ENCODE peak calls at places on chromosomes 16 and 17, in ten cellular contexts. One of them, this sample, is unnamed. For H3K4me1, the result is how much of the 10 kb centered on the place peaks cover.

GRCh38 chr17:81354944-81355327 is 40.3 kb upstream of the BAHCC1 start:
- DNase-seq in A549: no peak
- DNase-seq in cardiac muscle cell: no peak
- DNase-seq in H1: no peak
- DNase-seq in CD8-positive, alpha-beta T cell: no peak
- DNase-seq in fibroblast of lung: no peak
- DNase-seq in H9: no peak
- DNase-seq in prostate gland: no peak
- DNase-seq in ascending aorta: no peak
- DNase-seq in IMR-90: no peak
- DNase-seq in this sample: no peak

GRCh38 chr17:31408586-31408985 is 17.1 kb downstream of the RAB11FIP4 start:
- DNase-seq in A549: no peak
- DNase-seq in cardiac muscle cell: no peak
- DNase-seq in H1: no peak
- DNase-seq in CD8-positive, alpha-beta T cell: no peak
- DNase-seq in fibroblast of lung: no peak
- DNase-seq in H9: no peak
- DNase-seq in prostate gland: no peak
- DNase-seq in ascending aorta: no peak
- DNase-seq in IMR-90: no peak
- DNase-seq in this sample: no peak

GRCh38 chr16:84040823-84041391 is 1.7 kb downstream of the SLC38A8 start:
- DNase-seq in A549: no peak
- DNase-seq in cardiac muscle cell: peak
- DNase-seq in H1: no peak
- DNase-seq in CD8-positive, alpha-beta T cell: no peak
- DNase-seq in fibroblast of lung: peak
- DNase-seq in H9: no peak
- DNase-seq in prostate gland: no peak
- DNase-seq in ascending aorta: no peak
- DNase-seq in IMR-90: peak
- DNase-seq in this sample: peak

GRCh38 chr16:4016648-4017047 is 99.6 kb downstream of the ADCY9 start:
- DNase-seq in A549: no peak
- DNase-seq in cardiac muscle cell: peak
- DNase-seq in H1: no peak
- DNase-seq in CD8-positive, alpha-beta T cell: no peak
- DNase-seq in fibroblast of lung: peak
- DNase-seq in H9: no peak
- DNase-seq in prostate gland: no peak
- DNase-seq in ascending aorta: no peak
- DNase-seq in IMR-90: peak
- DNase-seq in this sample: no peak

GRCh38 chr16:26599786-26600107 is 467.0 kb upstream of the C16orf82 start:
- DNase-seq in A549: no peak
- DNase-seq in cardiac muscle cell: no peak
- DNase-seq in H1: no peak
- DNase-seq in CD8-positive, alpha-beta T cell: no peak
- DNase-seq in fibroblast of lung: no peak
- DNase-seq in H9: no peak
- DNase-seq in prostate gland: no peak
- DNase-seq in ascending aorta: no peak
- DNase-seq in IMR-90: no peak
- DNase-seq in this sample: no peak

GRCh38 chr17:48162946-48163506 is 55.5 kb downstream of the SNX11 start:
- DNase-seq in A549: peak
- DNase-seq in cardiac muscle cell: peak
- DNase-seq in H1: no peak
- DNase-seq in CD8-positive, alpha-beta T cell: no peak
- DNase-seq in fibroblast of lung: no peak
- DNase-seq in H9: no peak
- DNase-seq in prostate gland: no peak
- DNase-seq in ascending aorta: no peak
- DNase-seq in IMR-90: no peak
- DNase-seq in this sample: no peak

GRCh38 chr17:15966879-15967248 is 21.9 kb downstream of the ADORA2B start:
- DNase-seq in A549: no peak
- DNase-seq in cardiac muscle cell: no peak
- DNase-seq in H1: no peak
- DNase-seq in CD8-positive, alpha-beta T cell: no peak
- DNase-seq in fibroblast of lung: no peak
- DNase-seq in H9: peak
- DNase-seq in prostate gland: no peak
- DNase-seq in ascending aorta: no peak
- DNase-seq in IMR-90: no peak
- DNase-seq in this sample: no peak

GRCh38 chr16:67993207-67994036 is 5.9 kb downstream of the DPEP2 start:
- DNase-seq in A549: peak
- DNase-seq in cardiac muscle cell: peak
- DNase-seq in H1: no peak
- DNase-seq in CD8-positive, alpha-beta T cell: peak
- DNase-seq in fibroblast of lung: peak
- DNase-seq in H9: peak
- DNase-seq in prostate gland: peak
- DNase-seq in ascending aorta: peak
- DNase-seq in IMR-90: peak
- DNase-seq in this sample: peak

GRCh38 chr16:17476414-17477259 is 5.9 kb upstream of the XYLT1 start:
- DNase-seq in A549: peak
- DNase-seq in cardiac muscle cell: peak
- DNase-seq in H1: peak
- DNase-seq in CD8-positive, alpha-beta T cell: peak
- DNase-seq in fibroblast of lung: peak
- DNase-seq in H9: peak
- DNase-seq in prostate gland: peak
- DNase-seq in ascending aorta: no peak
- DNase-seq in IMR-90: peak
- DNase-seq in this sample: peak

GRCh38 chr16:86701286-86701975 is 123.1 kb downstream of the FOXL1 start:
- DNase-seq in A549: no peak
- DNase-seq in cardiac muscle cell: no peak
- DNase-seq in H1: no peak
- DNase-seq in CD8-positive, alpha-beta T cell: no peak
- DNase-seq in fibroblast of lung: no peak
- DNase-seq in H9: no peak
- DNase-seq in prostate gland: no peak
- DNase-seq in ascending aorta: peak
- DNase-seq in IMR-90: no peak
- DNase-seq in this sample: no peak

GRCh38 chr16:1942810-1943726 is at the start of gene MSRB1:
- DNase-seq in A549: peak
- DNase-seq in cardiac muscle cell: peak
- DNase-seq in H1: peak
- DNase-seq in CD8-positive, alpha-beta T cell: peak
- DNase-seq in fibroblast of lung: peak
- DNase-seq in H9: peak
- DNase-seq in prostate gland: peak
- DNase-seq in ascending aorta: peak
- DNase-seq in IMR-90: peak
- DNase-seq in this sample: peak

GRCh38 chr17:64377769-64378282 is 12.8 kb downstream of the PECAM1 start:
- DNase-seq in A549: no peak
- DNase-seq in cardiac muscle cell: peak
- DNase-seq in H1: no peak
- DNase-seq in CD8-positive, alpha-beta T cell: no peak
- DNase-seq in fibroblast of lung: peak
- DNase-seq in H9: no peak
- DNase-seq in prostate gland: no peak
- DNase-seq in ascending aorta: no peak
- DNase-seq in IMR-90: peak
- DNase-seq in this sample: peak

GRCh38 chr17:82640046-82640445 is 8.2 kb downstream of the WDR45B start:
- DNase-seq in A549: no peak
- DNase-seq in cardiac muscle cell: no peak
- DNase-seq in H1: no peak
- DNase-seq in CD8-positive, alpha-beta T cell: no peak
- DNase-seq in fibroblast of lung: no peak
- DNase-seq in H9: no peak
- DNase-seq in prostate gland: no peak
- DNase-seq in ascending aorta: no peak
- DNase-seq in IMR-90: no peak
- DNase-seq in this sample: no peak

GRCh38 chr16:5187402-5187952 is 89.9 kb upstream of the EEF2KMT start:
- DNase-seq in A549: no peak
- DNase-seq in cardiac muscle cell: no peak
- DNase-seq in H1: no peak
- DNase-seq in CD8-positive, alpha-beta T cell: no peak
- DNase-seq in fibroblast of lung: no peak
- DNase-seq in H9: no peak
- DNase-seq in prostate gland: no peak
- DNase-seq in ascending aorta: no peak
- DNase-seq in IMR-90: no peak
- DNase-seq in this sample: no peak

DNA sequence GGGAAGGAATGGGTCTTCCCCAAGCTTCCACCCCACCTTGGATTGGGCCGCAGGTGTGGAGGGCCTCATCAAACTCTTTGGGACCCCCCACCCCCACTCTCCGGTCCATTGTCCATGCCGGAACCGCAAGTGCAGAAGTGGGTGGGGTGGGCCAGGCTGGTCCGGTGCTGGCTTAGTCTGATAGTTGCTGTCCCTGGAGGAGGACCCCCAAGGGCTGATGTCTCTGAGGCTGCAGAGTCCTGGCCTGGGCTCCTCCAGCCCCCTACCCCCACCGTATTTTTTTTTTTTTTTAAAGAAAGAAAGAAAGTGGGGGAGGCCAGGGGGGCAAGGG is 7.1 kb upstream of the ATXN7L3 start:
- DNase-seq in A549: no peak
- DNase-seq in cardiac muscle cell: no peak
- DNase-seq in H1: no peak
- DNase-seq in CD8-positive, alpha-beta T cell: no peak
- DNase-seq in fibroblast of lung: no peak
- DNase-seq in H9: no peak
- DNase-seq in prostate gland: no peak
- DNase-seq in ascending aorta: no peak
- DNase-seq in IMR-90: no peak
- DNase-seq in this sample: no peak
- TF ChIP-seq CTCF in A549: no peak
- TF ChIP-seq CTCF in cardiac muscle cell: no peak
- TF ChIP-seq CTCF in H1: no peak
- TF ChIP-seq CTCF in CD8-positive, alpha-beta T cell: no peak
- TF ChIP-seq CTCF in fibroblast of lung: no peak
- TF ChIP-seq CTCF in H9: no peak
- TF ChIP-seq CTCF in prostate gland: no peak
- TF ChIP-seq CTCF in ascending aorta: no peak
- TF ChIP-seq CTCF in IMR-90: no peak
- TF ChIP-seq CTCF in this sample: no peak

GRCh38 chr17:66444001-66444400 is 141.6 kb downstream of the PRKCA start:
- DNase-seq in A549: no peak
- DNase-seq in cardiac muscle cell: no peak
- DNase-seq in H1: no peak
- DNase-seq in CD8-positive, alpha-beta T cell: no peak
- DNase-seq in fibroblast of lung: no peak
- DNase-seq in H9: no peak
- DNase-seq in prostate gland: no peak
- DNase-seq in ascending aorta: no peak
- DNase-seq in IMR-90: no peak
- DNase-seq in this sample: no peak
- H3K4me1 ChIP-seq in A549: under half
- H3K4me1 ChIP-seq in cardiac muscle cell: under half
- H3K4me1 ChIP-seq in H1: under half
- H3K4me1 ChIP-seq in CD8-positive, alpha-beta T cell: under half
- H3K4me1 ChIP-seq in fibroblast of lung: under half
- H3K4me1 ChIP-seq in H9: under half
- H3K4me1 ChIP-seq in prostate gland: under half
- H3K4me1 ChIP-seq in ascending aorta: under half
- H3K4me1 ChIP-seq in IMR-90: under half
- H3K4me1 ChIP-seq in this sample: under half

GRCh38 chr17:7887038-7887481 is 1.5 kb upstream of the CHD3 start:
- DNase-seq in A549: no peak
- DNase-seq in cardiac muscle cell: no peak
- DNase-seq in H1: no peak
- DNase-seq in CD8-positive, alpha-beta T cell: no peak
- DNase-seq in fibroblast of lung: no peak
- DNase-seq in H9: peak
- DNase-seq in prostate gland: no peak
- DNase-seq in ascending aorta: no peak
- DNase-seq in IMR-90: no peak
- DNase-seq in this sample: no peak
- TF ChIP-seq CTCF in A549: no peak
- TF ChIP-seq CTCF in cardiac muscle cell: no peak
- TF ChIP-seq CTCF in H1: no peak
- TF ChIP-seq CTCF in CD8-positive, alpha-beta T cell: no peak
- TF ChIP-seq CTCF in fibroblast of lung: no peak
- TF ChIP-seq CTCF in H9: no peak
- TF ChIP-seq CTCF in prostate gland: no peak
- TF ChIP-seq CTCF in ascending aorta: no peak
- TF ChIP-seq CTCF in IMR-90: no peak
- TF ChIP-seq CTCF in this sample: peak

GRCh38 chr17:4369557-4370230 is 3.2 kb upstream of the UBE2G1 start:
- DNase-seq in A549: no peak
- DNase-seq in cardiac muscle cell: no peak
- DNase-seq in H1: no peak
- DNase-seq in CD8-positive, alpha-beta T cell: no peak
- DNase-seq in fibroblast of lung: no peak
- DNase-seq in H9: no peak
- DNase-seq in prostate gland: no peak
- DNase-seq in ascending aorta: no peak
- DNase-seq in IMR-90: no peak
- DNase-seq in this sample: no peak
- H3K4me1 ChIP-seq in A549: under half
- H3K4me1 ChIP-seq in cardiac muscle cell: under half
- H3K4me1 ChIP-seq in H1: under half
- H3K4me1 ChIP-seq in CD8-positive, alpha-beta T cell: under half
- H3K4me1 ChIP-seq in fibroblast of lung: under half
- H3K4me1 ChIP-seq in H9: under half
- H3K4me1 ChIP-seq in prostate gland: under half
- H3K4me1 ChIP-seq in ascending aorta: under half
- H3K4me1 ChIP-seq in IMR-90: under half
- H3K4me1 ChIP-seq in this sample: under half